ENCODE peak calls at places on chromosomes 7 and 10, in six cellular contexts. V, R, F, W, M and C are unnamed samples.
A peak's percentile ranks its signal among the peaks of the same experiment; 100 is the strongest.

GRCh38 chr7:51237727-51238126 is 78.9 kb downstream of the COBL start:
- DNase-seq in M (no peak), F (no peak), V (no peak), W (no peak), R (peak; percentile 36), C (no peak)

GRCh38 chr10:37854606-37855005 is 2.8 kb downstream of the ZNF248 start:
- DNase-seq in F (no peak), W (no peak), V (no peak), R (no peak), M (no peak), C (no peak)

GRCh38 chr10:124534231-124534798 is 72.7 kb downstream of the LHPP start:
- DNase-seq in M (peak; percentile 66), F (no peak), R (no peak), W (no peak), V (no peak), C (no peak)

GRCh38 chr10:60148266-60148840 is 241.3 kb downstream of the ANK3 start:
- DNase-seq in R (no peak), M (no peak), V (no peak), F (no peak), W (no peak), C (peak; percentile 71)

GRCh38 chr7:40674316-40674715 is 539.5 kb downstream of the SUGCT start:
- DNase-seq in W (no peak), M (no peak), R (no peak), V (no peak), F (no peak), C (no peak)

GRCh38 chr10:21194510-21194993 is 297.4 kb upstream of the NEBL start:
- DNase-seq in R (no peak), V (peak; percentile 55), W (peak; percentile 40), M (no peak), F (no peak), C (no peak)

GRCh38 chr10:122140477-122140902 is 130.6 kb upstream of the BTBD16 start:
- DNase-seq in R (no peak), F (no peak), M (peak; percentile 54), V (peak; percentile 41), W (no peak), C (no peak)

GRCh38 chr10:32958992-32959703 is 1.1 kb upstream of the ITGB1 start:
- DNase-seq in F (no peak), M (no peak), W (no peak), R (no peak), V (no peak), C (no peak)

GRCh38 chr10:75104842-75105241 is 6.6 kb upstream of the SAMD8 start:
- DNase-seq in V (no peak), F (no peak), M (no peak), W (no peak), R (peak; percentile 69), C (no peak)

GRCh38 chr7:43438897-43439479 is 143.9 kb upstream of the STK17A start:
- DNase-seq in W (no peak), M (no peak), F (no peak), V (no peak), R (no peak), C (no peak)

GRCh38 chr10:113111900-113112853 is 162.1 kb downstream of the TCF7L2 start:
- DNase-seq in W (peak; percentile 47), M (no peak), F (no peak), R (peak; percentile 91), V (no peak), C (no peak)

GRCh38 chr7:106114735-106115383 is 2.7 kb upstream of the SYPL1 start:
- DNase-seq in R (no peak), M (no peak), V (no peak), W (no peak), F (no peak), C (no peak)

GRCh38 chr10:67864560-67865371 is 19.7 kb upstream of the SIRT1 start:
- DNase-seq in W (no peak), V (no peak), F (no peak), M (no peak), R (no peak), C (no peak)

GRCh38 chr7:141785711-141786552 is 4.1 kb upstream of the TAS2R5 start:
- DNase-seq in F (no peak), M (no peak), W (no peak), R (no peak), V (peak; percentile 39), C (no peak)

GRCh38 chr10:62231371-62231770 is 37.3 kb downstream of the RTKN2 start:
- DNase-seq in F (no peak), M (no peak), V (no peak), W (no peak), R (no peak), C (no peak)

GRCh38 chr10:92110039-92110794 is 180.7 kb downstream of the CPEB3 start:
- DNase-seq in V (no peak), R (no peak), W (no peak), M (no peak), F (no peak), C (no peak)

GRCh38 chr7:156192921-156193320 is 380.7 kb upstream of the SHH start:
- DNase-seq in W (no peak), M (no peak), F (no peak), V (peak; percentile 50), R (no peak), C (no peak)

GRCh38 chr7:44265733-44266132 is 59.7 kb downstream of the CAMK2B start:
- DNase-seq in W (no peak), V (no peak), R (no peak), M (no peak), F (no peak), C (no peak)

GRCh38 chr7:106731637-106732036 is 70.7 kb upstream of the CCDC71L start:
- DNase-seq in R (no peak), F (no peak), W (no peak), M (no peak), V (no peak), C (no peak)

GRCh38 chr7:94375713-94376112 is 19.0 kb upstream of the COL1A2 start:
- DNase-seq in M (no peak), R (no peak), V (no peak), W (no peak), F (no peak), C (peak; percentile 63)

GRCh38 chr7:150685219-150686029 is at the start of gene GIMAP2:
- DNase-seq in V (no peak), W (no peak), R (no peak), M (no peak), F (no peak), C (no peak)

GRCh38 chr7:77649950-77650349 is 46.3 kb upstream of the RSBN1L start:
- DNase-seq in R (no peak), F (no peak), M (no peak), V (peak; percentile 25), W (no peak), C (no peak)

GRCh38 chr10:98055875-98056516 is 25.6 kb upstream of the CRTAC1 start:
- DNase-seq in M (no peak), F (no peak), W (no peak), R (peak; percentile 15), V (no peak), C (no peak)